ENCODE peak calls at places on chromosomes 16 and 17, in ten cellular contexts. N is OCI-LY7, L is endothelial cell of umbilical vein, G is tibial artery, I is heart right ventricle, V is A549, K is neural progenitor cell, J is choroid plexus epithelial cell, F is left lung, Y is lower leg skin. O is an unnamed sample.

GRCh38 chr17:34930283-34930682 is 31.0 kb downstream of the CCT6B start:
- DNase-seq in N (no peak), L (no peak), G (no peak), I (no peak), V (no peak), K (no peak), J (no peak), F (no peak), Y (no peak), O (no peak)

GRCh38 chr17:31472137-31472536 is 80.7 kb downstream of the RAB11FIP4 start:
- DNase-seq in N (no peak), L (no peak), G (no peak), I (no peak), V (no peak), K (no peak), J (no peak), F (no peak), Y (no peak), O (no peak)

GRCh38 chr17:16434662-16435061 is 19.3 kb downstream of the TRPV2 start:
- DNase-seq in N (no peak), L (no peak), G (no peak), I (no peak), V (no peak), K (no peak), J (no peak), F (no peak), Y (no peak), O (no peak)

GRCh38 chr17:61366076-61366714 is 33.4 kb upstream of the TBX2 start:
- DNase-seq in N (no peak), L (no peak), G (no peak), I (peak), V (no peak), K (no peak), J (no peak), F (no peak), Y (no peak), O (no peak)

GRCh38 chr17:7098802-7099459 is 15.7 kb downstream of the ASGR2 start:
- DNase-seq in N (no peak), L (no peak), G (peak), I (no peak), V (no peak), K (no peak), J (no peak), F (no peak), Y (no peak), O (no peak)

GRCh38 chr16:48076455-48077012 is 79.3 kb downstream of the ABCC12 start:
- DNase-seq in N (no peak), L (no peak), G (no peak), I (no peak), V (peak), K (no peak), J (no peak), F (no peak), Y (no peak), O (no peak)

GRCh38 chr16:17723735-17724134 is 253.0 kb upstream of the XYLT1 start:
- DNase-seq in N (no peak), L (no peak), G (no peak), I (no peak), V (no peak), K (no peak), J (peak), F (no peak), Y (no peak), O (no peak)

GRCh38 chr17:80456465-80457235 is 19.8 kb downstream of the NPTX1 start:
- DNase-seq in N (no peak), L (no peak), G (no peak), I (peak), V (no peak), K (no peak), J (no peak), F (peak), Y (no peak), O (no peak)

GRCh38 chr16:87002717-87003413 is 314.3 kb downstream of the C16orf95 start:
- DNase-seq in N (no peak), L (no peak), G (peak), I (no peak), V (no peak), K (no peak), J (peak), F (no peak), Y (no peak), O (no peak)

GRCh38 chr16:72210571-72210970 is 38.6 kb upstream of the PMFBP1 start:
- DNase-seq in N (no peak), L (no peak), G (no peak), I (no peak), V (no peak), K (no peak), J (no peak), F (no peak), Y (no peak), O (no peak)

GRCh38 chr17:16419074-16419928 is 3.9 kb downstream of the TRPV2 start:
- DNase-seq in N (no peak), L (peak), G (peak), I (no peak), V (peak), K (no peak), J (peak), F (no peak), Y (peak), O (peak)

GRCh38 chr17:37744961-37745800 is at the start of gene HNF1B:
- DNase-seq in N (no peak), L (no peak), G (no peak), I (no peak), V (peak), K (peak), J (no peak), F (peak), Y (no peak), O (peak)

GRCh38 chr17:67575325-67575724 is 142.4 kb upstream of the NOL11 start:
- DNase-seq in N (no peak), L (no peak), G (no peak), I (no peak), V (no peak), K (no peak), J (no peak), F (no peak), Y (no peak), O (peak)

GRCh38 chr16:69503244-69503643 is 62.5 kb upstream of the NFAT5 start:
- DNase-seq in N (no peak), L (no peak), G (no peak), I (no peak), V (no peak), K (no peak), J (no peak), F (no peak), Y (no peak), O (no peak)

DNA sequence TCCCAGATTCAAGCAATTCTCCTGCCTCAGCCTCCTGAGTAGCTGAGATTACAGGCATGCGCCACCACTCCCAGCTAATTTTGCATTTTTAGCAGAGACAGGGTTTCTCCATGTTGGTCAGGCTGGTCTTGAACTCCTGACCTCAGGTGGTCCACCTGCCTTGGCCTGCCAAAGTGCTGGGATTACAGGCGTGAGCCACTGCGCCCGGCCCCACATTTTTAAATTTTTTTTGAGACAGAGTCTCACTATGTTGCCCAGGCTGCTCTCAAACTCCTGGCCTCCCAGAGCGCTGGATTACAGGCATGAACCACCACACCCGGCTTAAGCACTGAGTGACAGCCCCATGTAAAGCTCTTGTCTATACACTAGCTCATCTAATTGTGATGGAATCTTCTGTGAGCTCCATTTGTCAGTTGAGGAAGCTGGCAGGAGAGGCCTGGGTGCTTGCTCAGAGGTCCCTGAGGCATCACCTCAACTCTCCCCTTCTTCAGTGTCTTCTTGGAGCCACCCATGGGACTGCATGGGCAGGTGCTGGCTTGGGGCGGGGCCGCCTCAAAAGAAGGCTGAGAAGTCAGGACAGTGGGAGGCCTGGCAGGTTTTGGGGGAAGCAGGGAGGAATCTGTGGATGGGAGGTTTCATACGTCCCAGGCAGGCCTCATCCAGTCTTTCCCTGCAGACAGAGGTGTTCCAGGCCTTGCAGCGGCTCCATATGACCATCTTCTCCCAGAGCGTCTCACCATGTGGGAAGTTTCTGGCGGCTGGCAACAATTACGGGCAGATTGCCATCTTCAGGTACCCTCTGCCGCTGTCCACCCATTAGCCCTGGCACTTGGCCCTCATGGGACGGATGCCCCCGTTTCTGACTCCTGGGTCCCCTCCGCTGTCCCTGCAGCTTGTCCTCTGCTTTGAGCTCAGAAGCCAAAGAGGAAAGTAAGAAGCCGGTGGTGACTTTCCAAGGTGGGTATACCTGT is 1.5 kb downstream of the THOC6 start:
- DNase-seq in N (no peak), L (no peak), G (no peak), I (no peak), V (no peak), K (no peak), J (no peak), F (no peak), Y (no peak), O (no peak)
- TF ChIP-seq CTCF in N (no peak), L (no peak), G (no peak), I (no peak), V (no peak), K (no peak), J (no peak), F (no peak), Y (no peak), O (no peak)

GRCh38 chr17:29019475-29020181 is 13.8 kb upstream of the SEZ6 start:
- DNase-seq in N (no peak), L (no peak), G (no peak), I (no peak), V (no peak), K (peak), J (no peak), F (peak), Y (no peak), O (no peak)
- TF ChIP-seq CTCF in N (no peak), L (no peak), G (no peak), I (no peak), V (no peak), K (no peak), J (no peak), F (no peak), Y (no peak), O (no peak)

GRCh38 chr17:38886643-38887010 is 16.8 kb downstream of the LASP1 start:
- DNase-seq in N (no peak), L (no peak), G (no peak), I (no peak), V (no peak), K (no peak), J (no peak), F (no peak), Y (no peak), O (no peak)

GRCh38 chr17:38885044-38885727 is 15.3 kb downstream of the LASP1 start:
- DNase-seq in N (no peak), L (no peak), G (no peak), I (no peak), V (no peak), K (peak), J (no peak), F (no peak), Y (no peak), O (no peak)

GRCh38 chr17:38888842-38889241 is 19.0 kb downstream of the LASP1 start:
- DNase-seq in N (no peak), L (no peak), G (no peak), I (no peak), V (no peak), K (no peak), J (no peak), F (no peak), Y (no peak), O (no peak)

GRCh38 chr17:38883592-38884526 is 14.0 kb downstream of the LASP1 start:
- DNase-seq in N (no peak), L (no peak), G (no peak), I (peak), V (no peak), K (peak), J (peak), F (peak), Y (no peak), O (no peak)

DNA sequence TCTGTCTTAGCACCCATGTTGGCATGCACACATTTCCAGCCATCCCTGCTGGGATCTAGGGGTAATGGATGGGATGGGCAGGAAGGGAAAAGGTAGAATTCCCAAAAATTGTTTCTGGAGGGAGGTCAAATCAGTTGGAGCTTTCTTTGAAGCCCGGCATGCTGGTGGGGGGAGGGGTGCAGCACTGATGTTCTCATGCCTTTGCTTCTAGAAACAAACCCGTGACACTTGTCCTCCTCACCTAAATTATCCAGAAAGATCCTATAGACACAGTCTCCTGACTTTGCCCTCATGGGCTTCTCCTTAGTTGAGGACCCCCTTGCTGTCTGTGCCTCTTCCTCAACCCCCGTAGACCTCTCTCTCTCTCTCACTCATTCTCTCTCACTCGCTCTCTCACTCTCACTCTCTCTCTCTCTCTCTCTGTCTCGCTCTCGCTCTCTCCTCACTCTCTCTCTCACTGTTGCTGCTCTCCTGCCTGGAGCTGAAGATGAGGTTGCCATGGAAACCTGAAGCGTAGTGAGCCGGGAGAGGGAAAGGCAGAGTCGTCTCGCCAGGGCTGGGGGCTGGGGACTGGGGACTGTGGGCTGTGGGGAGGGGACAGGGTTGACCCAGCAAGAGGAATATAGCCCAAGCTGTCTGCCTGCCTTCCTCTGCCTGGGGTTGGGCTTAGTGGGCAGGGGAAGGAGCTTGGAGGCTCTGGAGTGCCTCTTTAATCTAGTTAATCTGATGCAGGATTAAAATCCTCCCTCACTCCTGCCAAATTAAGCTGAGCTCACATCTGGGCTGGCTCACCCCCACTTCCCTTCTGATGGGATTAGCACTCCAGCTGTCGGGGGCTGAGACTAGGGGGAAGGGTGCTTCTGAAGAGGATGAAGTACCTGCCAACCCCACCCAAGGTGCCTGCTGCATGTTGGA is 16.1 kb downstream of the LASP1 start:
- DNase-seq in N (no peak), L (no peak), G (no peak), I (no peak), V (no peak), K (peak), J (peak), F (no peak), Y (no peak), O (no peak)
- TF ChIP-seq CTCF in N (no peak), L (no peak), G (peak), I (no peak), V (no peak), K (no peak), J (no peak), F (no peak), Y (no peak), O (no peak)

GRCh38 chr16:19135896-19136438 is 22.2 kb downstream of the ITPRIPL2 start:
- DNase-seq in N (no peak), L (no peak), G (no peak), I (peak), V (peak), K (no peak), J (peak), F (peak), Y (no peak), O (no peak)
- TF ChIP-seq CTCF in N (no peak), L (no peak), G (no peak), I (no peak), V (no peak), K (no peak), J (no peak), F (no peak), Y (no peak), O (no peak)

GRCh38 chr16:28925386-28926228 is 569 bp upstream of the RABEP2 start:
- DNase-seq in N (peak), L (peak), G (peak), I (peak), V (peak), K (peak), J (peak), F (no peak), Y (peak), O (peak)
- TF ChIP-seq CTCF in N (no peak), L (no peak), G (no peak), I (no peak), V (no peak), K (no peak), J (no peak), F (no peak), Y (no peak), O (no peak)

GRCh38 chr16:55465077-55465896 is 13.7 kb upstream of the MMP2 start:
- DNase-seq in N (peak), L (peak), G (peak), I (peak), V (peak), K (peak), J (peak), F (peak), Y (peak), O (peak)
- TF ChIP-seq CTCF in N (peak), L (peak), G (peak), I (peak), V (peak), K (peak), J (peak), F (peak), Y (peak), O (peak)